ENCODE peak calls at places on chromosomes 2 and 18, in eight cellular contexts. Q is fibroblast of mammary gland; V is AG09309; R is brain microvascular endothelial cell; A is GM13977; I is neural crest cell; Z is uterus; D is CD4-positive, alpha-beta T cell. H is an unnamed sample.

GRCh38 chr2:128421861-128422311 is 103.2 kb upstream of the HS6ST1 start:
- DNase-seq in Q (no peak), V (no peak), I (no peak), Z (peak), R (no peak), A (no peak), D (no peak), H (no peak)

GRCh38 chr18:28175930-28176673 is 828 bp downstream of the CDH2 start:
- DNase-seq in D (no peak), R (no peak), Q (peak), Z (no peak), A (peak), I (peak), V (no peak), H (no peak)

GRCh38 chr2:215002500-215002899 is 135.9 kb downstream of the ABCA12 start:
- DNase-seq in Q (peak), Z (no peak), V (peak), D (no peak), R (peak), A (peak), I (peak), H (peak)

GRCh38 chr18:42559292-42559691 is 556.2 kb downstream of the RIT2 start:
- DNase-seq in I (no peak), V (no peak), D (no peak), A (no peak), Z (no peak), R (no peak), Q (no peak), H (no peak)

GRCh38 chr2:156385242-156385641 is 50.9 kb upstream of the GPD2 start:
- DNase-seq in V (no peak), Z (no peak), R (no peak), D (no peak), Q (no peak), A (no peak), I (no peak), H (no peak)

GRCh38 chr2:189516546-189516945 is 64.0 kb downstream of the SLC40A1 start:
- DNase-seq in Z (no peak), Q (no peak), A (no peak), D (no peak), V (no peak), I (no peak), R (no peak), H (no peak)

GRCh38 chr2:41720702-41721344 is 327.0 kb upstream of the PKDCC start:
- DNase-seq in D (no peak), R (peak), A (no peak), Q (peak), V (no peak), Z (no peak), I (no peak), H (no peak)

GRCh38 chr2:74491671-74492544 is 7.5 kb downstream of the LBX2 start:
- DNase-seq in Z (no peak), V (no peak), R (no peak), A (no peak), I (no peak), Q (no peak), D (no peak), H (no peak)

GRCh38 chr2:242010567-242011513 is 141.3 kb downstream of the RTP5 start:
- DNase-seq in Q (no peak), D (no peak), A (no peak), V (no peak), R (no peak), Z (no peak), I (no peak), H (no peak)

GRCh38 chr2:71748227-71748626 is 294.9 kb downstream of the DYSF start:
- DNase-seq in Q (peak), A (no peak), R (peak), D (no peak), I (no peak), Z (peak), V (no peak), H (no peak)

GRCh38 chr2:237714690-237715458 is 83.7 kb upstream of the RBM44 start:
- DNase-seq in A (no peak), V (no peak), R (peak), Z (peak), Q (no peak), D (no peak), I (no peak), H (no peak)

GRCh38 chr2:164850235-164850634 is 8.6 kb upstream of the COBLL1 start:
- DNase-seq in A (no peak), Z (no peak), Q (no peak), R (no peak), D (no peak), V (no peak), I (no peak), H (no peak)

GRCh38 chr2:189783451-189783926 is 650 bp downstream of the ORMDL1 start:
- DNase-seq in D (no peak), Z (no peak), I (no peak), R (no peak), A (peak), Q (peak), V (no peak), H (no peak)

GRCh38 chr2:36456227-36456788 is 100.7 kb downstream of the CRIM1 start:
- DNase-seq in R (peak), Z (peak), V (no peak), D (no peak), I (no peak), Q (peak), A (no peak), H (peak)

GRCh38 chr18:24875286-24875685 is 414.8 kb downstream of the HRH4 start:
- DNase-seq in R (no peak), D (no peak), V (no peak), I (no peak), Q (no peak), Z (no peak), A (no peak), H (no peak)

GRCh38 chr18:24876266-24876665 is 415.8 kb downstream of the HRH4 start:
- DNase-seq in A (no peak), V (no peak), R (no peak), Z (no peak), I (no peak), D (no peak), Q (no peak), H (no peak)

GRCh38 chr18:24875761-24876160 is 415.3 kb downstream of the HRH4 start:
- DNase-seq in D (no peak), R (no peak), V (no peak), A (no peak), Z (no peak), I (no peak), Q (no peak), H (no peak)

GRCh38 chr18:24878289-24878688 is 417.9 kb downstream of the HRH4 start:
- DNase-seq in D (no peak), R (peak), I (peak), V (peak), Q (peak), A (no peak), Z (peak), H (peak)
- TF ChIP-seq CTCF in D (no peak), R (peak), I (peak), V (peak), Q (peak), A (peak), Z (peak), H (peak)

DNA sequence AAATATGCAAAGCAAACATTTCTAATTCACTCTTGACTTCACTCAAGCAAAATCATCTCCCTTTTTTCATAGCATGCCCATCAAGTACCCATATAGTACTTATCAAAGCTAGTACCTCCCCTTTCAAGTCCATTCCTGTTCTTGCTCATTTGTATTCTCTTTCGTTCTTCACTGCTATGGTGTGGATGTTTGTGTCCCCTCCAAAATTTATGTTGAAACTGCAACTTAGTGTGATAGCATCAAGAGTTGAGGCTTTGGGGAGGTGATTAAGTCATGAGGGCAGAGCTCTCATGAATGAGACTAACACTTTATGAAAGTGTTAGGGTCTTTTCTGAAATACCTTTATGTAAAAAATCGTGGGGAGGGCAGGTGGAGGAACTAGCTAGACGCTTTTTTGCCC is 52.9 kb downstream of the RNU4ATAC start:
- DNase-seq in A (peak), V (no peak), Q (no peak), R (no peak), Z (no peak), I (no peak), D (no peak), H (no peak)
- TF ChIP-seq CTCF in A (no peak), V (no peak), Q (no peak), R (no peak), Z (no peak), I (no peak), D (no peak), H (no peak)

GRCh38 chr2:102703748-102704147 is 58.1 kb upstream of the TMEM182 start:
- DNase-seq in Z (no peak), R (no peak), D (no peak), A (peak), V (no peak), I (no peak), Q (peak), H (no peak)
- TF ChIP-seq CTCF in Z (no peak), R (peak), D (peak), A (peak), V (peak), I (peak), Q (peak), H (peak)

GRCh38 chr2:232658217-232658785 is 24.9 kb downstream of the EFHD1 start:
- DNase-seq in I (no peak), R (no peak), Z (no peak), D (no peak), Q (peak), V (no peak), A (no peak), H (no peak)
- TF ChIP-seq CTCF in I (no peak), R (peak), Z (no peak), D (no peak), Q (no peak), V (peak), A (peak), H (peak)

GRCh38 chr2:101942846-101943245 is 48.9 kb upstream of the IL1R2 start:
- DNase-seq in A (no peak), R (no peak), I (no peak), Z (no peak), D (no peak), Q (peak), V (no peak), H (no peak)
- TF ChIP-seq CTCF in A (no peak), R (no peak), I (no peak), Z (no peak), D (no peak), Q (no peak), V (no peak), H (no peak)